ENCODE peak calls at places on chromosomes 16 and 17, in five cellular contexts. Z, T, L, D and X are unnamed samples.
A peak's percentile ranks its signal among the peaks of the same experiment; 100 is the strongest.

GRCh38 chr17:73492802-73493139 is 151.5 kb downstream of the SDK2 start:
- DNase-seq in L (no peak), T (no peak), D (no peak), Z (peak; percentile 36), X (no peak)

GRCh38 chr16:7148606-7149005 is 184.0 kb upstream of the RBFOX1 start:
- DNase-seq in Z (no peak), L (no peak), T (no peak), D (no peak), X (no peak)

GRCh38 chr17:72120878-72121163 is at the start of gene SOX9:
- DNase-seq in Z (peak; percentile 97), L (no peak), T (peak; percentile 95), D (peak; percentile 88), X (peak; percentile 91)

GRCh38 chr17:39782980-39783379 is 45.2 kb downstream of the GRB7 start:
- DNase-seq in D (no peak), L (no peak), Z (no peak), T (no peak), X (no peak)

GRCh38 chr17:27544350-27545131 is 86.4 kb upstream of the LGALS9 start:
- DNase-seq in T (no peak), L (no peak), Z (no peak), D (no peak), X (no peak)

GRCh38 chr16:75506567-75506966 is 11.3 kb upstream of the CHST6 start:
- DNase-seq in L (no peak), Z (no peak), D (peak; percentile 78), T (peak; percentile 73), X (peak; percentile 55)

GRCh38 chr17:44000871-44001460 is 3.5 kb upstream of the NAGS start:
- DNase-seq in D (no peak), Z (no peak), T (no peak), L (no peak), X (no peak)

GRCh38 chr16:2825049-2825742 is 4.9 kb upstream of the ZG16B start:
- DNase-seq in L (peak; percentile 83), T (no peak), D (peak; percentile 46), Z (no peak), X (peak; percentile 6)

GRCh38 chr17:58189436-58190146 is 2.9 kb upstream of the EPX start:
- DNase-seq in Z (no peak), D (no peak), L (no peak), T (peak; percentile 47), X (no peak)

GRCh38 chr17:58539703-58540102 is 25.3 kb upstream of the MTMR4 start:
- DNase-seq in L (no peak), Z (no peak), D (no peak), T (no peak), X (no peak)

GRCh38 chr16:81424761-81425160 is 19.8 kb upstream of the CMIP start:
- DNase-seq in L (no peak), T (no peak), D (no peak), Z (no peak), X (no peak)

GRCh38 chr16:30030841-30031413 is at the start of gene TLCD3B:
- DNase-seq in L (peak; percentile 75), D (no peak), T (no peak), Z (peak; percentile 88), X (no peak)

GRCh38 chr17:33234930-33235685 is 58.0 kb downstream of the ASIC2 start:
- DNase-seq in Z (no peak), L (no peak), T (no peak), D (peak; percentile 75), X (peak; percentile 36)

GRCh38 chr17:73343168-73343634 is 31.4 kb upstream of the CDC42EP4 start:
- DNase-seq in L (no peak), T (no peak), Z (peak; percentile 89), D (no peak), X (peak; percentile 51)

GRCh38 chr17:67546578-67547527 is 169.8 kb downstream of the PITPNC1 start:
- DNase-seq in T (no peak), Z (peak; percentile 40), D (no peak), L (peak; percentile 45), X (peak; percentile 79)

GRCh38 chr16:29806641-29807425 is 504 bp downstream of the MAZ start:
- DNase-seq in T (no peak), Z (peak; percentile 76), D (peak; percentile 83), L (peak; percentile 91), X (peak; percentile 64)

GRCh38 chr16:75341934-75342811 is 90.7 kb upstream of the BCAR1 start:
- DNase-seq in Z (no peak), T (no peak), L (no peak), D (no peak), X (peak; percentile 13)

GRCh38 chr17:66492500-66493123 is 190.2 kb downstream of the PRKCA start:
- DNase-seq in L (peak; percentile 35), T (no peak), D (no peak), Z (no peak), X (no peak)

GRCh38 chr16:89320717-89321501 is 103.4 kb downstream of the ZNF778 start:
- DNase-seq in L (peak; percentile 77), T (no peak), Z (peak; percentile 74), D (no peak), X (peak; percentile 80)

GRCh38 chr16:10751291-10751697 is 7.7 kb downstream of the NUBP1 start:
- DNase-seq in L (no peak), D (no peak), Z (peak; percentile 37), T (no peak), X (no peak)

GRCh38 chr16:51431517-51432241 is 280.6 kb upstream of the SALL1 start:
- DNase-seq in T (no peak), D (no peak), L (no peak), Z (no peak), X (peak; percentile 8)

GRCh38 chr16:81708459-81709368 is 70.4 kb upstream of the PLCG2 start:
- DNase-seq in T (no peak), Z (no peak), D (no peak), L (no peak), X (peak; percentile 55)

GRCh38 chr17:28726396-28726911 is 421 bp upstream of the TLCD1 start:
- DNase-seq in D (no peak), Z (peak; percentile 83), L (no peak), T (peak; percentile 53), X (peak; percentile 79)

GRCh38 chr17:68107373-68107772 is 71.8 kb downstream of the KPNA2 start:
- DNase-seq in T (no peak), Z (no peak), D (no peak), L (no peak), X (no peak)

GRCh38 chr17:31788571-31788946 is 70.5 kb downstream of the COPRS start:
- DNase-seq in L (no peak), T (no peak), Z (no peak), D (no peak), X (no peak)
- TF ChIP-seq POLR2AphosphoS5 in L (no peak), T (no peak), Z (no peak), D (no peak), X (no peak)

GRCh38 chr16:20746461-20746860 is 4.8 kb upstream of the THUMPD1 start:
- DNase-seq in Z (no peak), L (no peak), T (no peak), D (no peak), X (no peak)
- H3K4me3 ChIP-seq in Z (no peak overlapping the region), L (no peak overlapping the region), T (no peak overlapping the region), D (no peak overlapping the region), X (no peak overlapping the region)

DNA sequence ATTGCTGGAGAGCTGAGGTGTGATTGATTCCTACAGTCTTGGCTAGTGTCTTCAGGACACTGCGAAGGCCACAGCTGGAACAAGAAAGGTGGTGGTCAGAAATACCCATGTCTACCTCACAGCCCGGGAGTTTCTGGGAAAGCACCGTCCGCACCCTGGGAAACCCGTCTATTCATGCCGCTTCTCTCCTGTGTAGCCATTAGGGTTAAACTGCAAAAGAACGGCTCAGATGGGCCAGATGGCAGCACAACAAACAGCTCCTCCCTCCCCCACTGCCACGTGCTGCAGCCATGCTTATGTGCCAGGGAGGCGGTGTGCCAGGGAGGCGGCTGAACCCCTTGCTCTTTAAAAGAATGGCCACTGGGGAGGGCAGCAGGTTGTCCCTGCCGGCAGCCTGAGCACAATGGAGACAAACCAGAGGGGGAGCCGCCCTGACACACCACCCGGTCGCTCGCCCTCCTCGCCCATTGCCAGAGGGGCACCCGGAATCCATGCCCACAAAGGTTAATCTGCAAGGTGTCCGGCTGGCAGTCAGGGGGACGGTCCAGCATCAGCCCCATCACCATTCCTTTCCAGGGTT is 65.2 kb downstream of the CYTH1 start:
- DNase-seq in L (peak; percentile 77), T (no peak), Z (peak; percentile 36), D (peak; percentile 82), X (peak; percentile 81)
- TF ChIP-seq POLR2AphosphoS5 in L (no peak), T (no peak), Z (no peak), D (no peak), X (peak; percentile 35)

DNA sequence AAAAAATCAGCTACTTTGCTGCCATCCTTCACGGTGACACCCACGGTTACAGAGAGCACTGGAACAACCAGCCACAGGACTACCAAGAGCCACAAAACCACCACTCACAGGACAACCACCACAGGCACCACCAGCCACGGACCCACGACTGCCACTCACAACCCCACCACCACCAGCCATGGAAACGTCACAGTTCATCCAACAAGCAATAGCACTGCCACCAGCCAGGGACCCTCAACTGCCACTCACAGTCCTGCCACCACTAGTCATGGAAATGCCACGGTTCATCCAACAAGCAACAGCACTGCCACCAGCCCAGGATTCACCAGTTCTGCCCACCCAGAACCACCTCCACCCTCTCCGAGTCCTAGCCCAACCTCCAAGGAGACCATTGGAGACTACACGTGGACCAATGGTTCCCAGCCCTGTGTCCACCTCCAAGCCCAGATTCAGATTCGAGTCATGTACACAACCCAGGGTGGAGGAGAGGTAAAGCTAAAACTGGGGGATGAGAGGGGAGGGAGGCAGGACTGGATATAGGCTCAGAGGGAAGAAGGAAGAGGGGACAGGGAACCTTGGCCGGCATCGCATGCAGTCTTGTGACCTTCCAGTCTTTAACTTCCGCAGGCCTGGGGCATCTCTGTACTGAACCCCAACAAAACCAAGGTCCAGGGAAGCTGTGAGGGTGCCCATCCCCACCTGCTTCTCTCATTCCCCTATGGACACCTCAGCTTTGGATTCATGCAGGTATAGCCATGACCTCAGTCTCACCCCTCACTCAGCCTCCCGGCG is 597 bp downstream of the CD68 start:
- DNase-seq in T (no peak), Z (no peak), D (no peak), L (no peak), X (no peak)
- H3K4me3 ChIP-seq in T (peak overlapping the region; percentile 24), Z (no peak overlapping the region), D (peak overlapping the region; percentile 60), L (peak overlapping the region; percentile 55), X (peak overlapping the region; percentile 38)

GRCh38 chr16:86496262-86496928 is 13.9 kb upstream of the FOXF1 start:
- DNase-seq in Z (no peak), D (no peak), T (no peak), L (peak; percentile 71), X (no peak)

GRCh38 chr16:86498661-86499493 is 11.4 kb upstream of the FOXF1 start:
- DNase-seq in D (no peak), Z (no peak), L (peak; percentile 82), T (no peak), X (no peak)

GRCh38 chr16:86496929-86497381 is 13.4 kb upstream of the FOXF1 start:
- DNase-seq in T (no peak), L (peak; percentile 75), Z (peak; percentile 41), D (no peak), X (no peak)

GRCh38 chr16:86497551-86498021 is 12.7 kb upstream of the FOXF1 start:
- DNase-seq in Z (peak; percentile 77), T (no peak), L (no peak), D (no peak), X (no peak)

DNA sequence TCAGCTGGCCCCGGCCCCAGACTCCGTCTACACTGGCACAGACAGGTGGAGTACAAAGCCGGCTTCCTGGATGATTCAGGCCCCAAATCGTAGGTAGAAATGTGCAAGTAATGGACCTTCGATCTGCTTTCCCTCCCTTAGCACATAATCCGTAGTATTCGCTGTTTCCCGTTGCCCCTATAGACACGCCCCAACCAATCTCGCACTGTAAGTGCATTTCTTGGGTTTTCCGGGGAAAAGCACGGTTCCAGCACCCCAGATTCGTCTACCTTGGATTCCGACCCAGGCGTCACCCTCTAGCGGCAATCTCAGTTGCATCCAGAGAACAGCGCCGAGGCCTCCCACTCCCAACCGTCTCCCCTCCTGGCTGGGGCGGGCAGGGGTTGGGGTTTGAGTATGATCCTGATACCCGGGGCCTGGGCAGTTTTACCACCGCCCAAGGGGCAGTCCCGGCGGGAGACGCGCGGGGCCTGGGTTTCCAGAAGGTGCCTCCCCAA is 12.1 kb upstream of the FOXF1 start:
- DNase-seq in L (no peak), D (no peak), Z (no peak), T (no peak), X (no peak)
- TF ChIP-seq POLR2AphosphoS5 in L (no peak), D (no peak), Z (no peak), T (no peak), X (peak; percentile 33)